ENCODE peak calls at places on chromosomes 5 and 9, in four cellular contexts. Y is psoas muscle, W is brain microvascular endothelial cell, V is right atrium auricular region. B is an unnamed sample.

GRCh38 chr9:68733021-68733405 is 28.0 kb downstream of the PIP5K1B start:
- DNase-seq in Y (no peak), W (no peak), V (no peak), B (no peak)

GRCh38 chr5:34959323-34959722 is 30.0 kb downstream of the DNAJC21 start:
- DNase-seq in Y (no peak), W (peak), V (no peak), B (peak)

GRCh38 chr5:73189816-73190451 is 16.9 kb downstream of the TMEM174 start:
- DNase-seq in Y (no peak), W (peak), V (no peak), B (peak)

GRCh38 chr9:127347831-127348699 is 48.9 kb upstream of the SLC2A8 start:
- DNase-seq in Y (no peak), W (peak), V (no peak), B (peak)

GRCh38 chr9:130770679-130771442 is 64.2 kb upstream of the ABL1 start:
- DNase-seq in Y (no peak), W (peak), V (no peak), B (peak)

GRCh38 chr9:115141612-115142011 is 23.7 kb upstream of the TNC start:
- DNase-seq in Y (no peak), W (no peak), V (no peak), B (no peak)

GRCh38 chr9:6926436-6926835 is 168.7 kb downstream of the KDM4C start:
- DNase-seq in Y (no peak), W (no peak), V (no peak), B (no peak)

GRCh38 chr5:125088522-125089105 is 342.2 kb upstream of the ZNF608 start:
- DNase-seq in Y (peak), W (no peak), V (no peak), B (no peak)

GRCh38 chr5:1285141-1285540 is 9.7 kb downstream of the TERT start:
- DNase-seq in Y (no peak), W (no peak), V (no peak), B (no peak)

GRCh38 chr9:16821344-16821743 is 49.1 kb downstream of the BNC2 start:
- DNase-seq in Y (no peak), W (no peak), V (no peak), B (no peak)

GRCh38 chr5:178808886-178809285 is 50.9 kb upstream of the ZNF354B start:
- DNase-seq in Y (no peak), W (no peak), V (no peak), B (no peak)

GRCh38 chr9:121654497-121655140 is 3.2 kb downstream of the DAB2IP start:
- DNase-seq in Y (peak), W (no peak), V (no peak), B (no peak)

GRCh38 chr5:69531010-69531785 is 28.8 kb upstream of the GTF2H2C start:
- DNase-seq in Y (no peak), W (no peak), V (no peak), B (no peak)

GRCh38 chr5:7405277-7405676 is 9.3 kb downstream of the ADCY2 start:
- DNase-seq in Y (no peak), W (no peak), V (no peak), B (no peak)

GRCh38 chr5:373710-374602 is 52.4 kb downstream of the AHRR start:
- DNase-seq in Y (no peak), W (no peak), V (peak), B (peak)

GRCh38 chr9:97632406-97632991 is 669 bp downstream of the TSTD2 start:
- DNase-seq in Y (peak), W (peak), V (peak), B (peak)

GRCh38 chr9:122145462-122145861 is 14.1 kb downstream of the NDUFA8 start:
- DNase-seq in Y (no peak), W (no peak), V (no peak), B (no peak)

GRCh38 chr5:181054138-181054537 is 14.1 kb downstream of the BTNL9 start:
- DNase-seq in Y (no peak), W (no peak), V (no peak), B (no peak)

GRCh38 chr5:146647656-146648199 is 131.7 kb upstream of the GPR151 start:
- DNase-seq in Y (no peak), W (no peak), V (no peak), B (no peak)

GRCh38 chr5:54860321-54860720 is 125.1 kb downstream of the ESM1 start:
- DNase-seq in Y (no peak), W (no peak), V (no peak), B (no peak)

GRCh38 chr9:89635816-89636215 is 31.0 kb downstream of the GADD45G start:
- DNase-seq in Y (no peak), W (no peak), V (no peak), B (peak)

GRCh38 chr5:89534331-89534730 is 651.3 kb upstream of the MEF2C start:
- DNase-seq in Y (no peak), W (no peak), V (no peak), B (peak)
- H3K4me3 ChIP-seq in Y (no peak), W (no peak), V (no peak), B (no peak)

GRCh38 chr9:69936427-69936826 is 107.2 kb upstream of the MAMDC2 start:
- DNase-seq in Y (no peak), W (peak), V (no peak), B (no peak)

GRCh38 chr9:69932901-69933300 is 110.7 kb upstream of the MAMDC2 start:
- DNase-seq in Y (no peak), W (no peak), V (no peak), B (no peak)

GRCh38 chr9:69925452-69925851 is 104.8 kb downstream of the CFAP95 start:
- DNase-seq in Y (no peak), W (no peak), V (no peak), B (no peak)

GRCh38 chr9:69933445-69933844 is 110.2 kb upstream of the MAMDC2 start:
- DNase-seq in Y (no peak), W (no peak), V (no peak), B (no peak)

DNA sequence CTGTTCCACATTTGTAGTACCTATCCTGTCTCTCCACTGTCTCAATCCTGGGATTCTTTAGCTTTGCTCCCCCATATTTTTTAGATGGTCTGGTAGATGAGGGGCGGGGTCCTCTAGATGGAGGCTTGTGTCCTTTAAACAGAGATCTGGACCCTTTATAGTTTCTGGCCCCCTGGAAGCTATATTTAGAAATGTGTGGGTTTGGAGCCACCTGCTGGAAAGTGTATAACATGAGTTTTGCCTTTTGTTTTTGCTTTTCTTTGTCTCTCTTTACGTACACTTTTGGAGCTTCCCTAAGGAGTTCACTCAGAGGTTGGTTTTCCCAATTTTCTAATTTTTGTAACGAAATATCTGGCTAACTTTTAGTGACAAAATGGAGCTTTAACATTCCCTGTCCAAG is 110.7 kb downstream of the CFAP95 start:
- DNase-seq in Y (no peak), W (no peak), V (no peak), B (peak)
- TF ChIP-seq CTCF in Y (no peak), W (peak), V (peak), B (peak)

GRCh38 chr5:109693535-109694152 is 3.9 kb downstream of the MAN2A1 start:
- DNase-seq in Y (no peak), W (no peak), V (no peak), B (peak)

GRCh38 chr5:109692852-109693251 is 3.1 kb downstream of the MAN2A1 start:
- DNase-seq in Y (no peak), W (no peak), V (no peak), B (no peak)

GRCh38 chr5:109690456-109691247 is 925 bp downstream of the MAN2A1 start:
- DNase-seq in Y (peak), W (peak), V (peak), B (peak)

GRCh38 chr5:109691248-109691574 is 1.5 kb downstream of the MAN2A1 start:
- DNase-seq in Y (no peak), W (no peak), V (no peak), B (no peak)

GRCh38 chr5:109692011-109692410 is 2.3 kb downstream of the MAN2A1 start:
- DNase-seq in Y (no peak), W (peak), V (no peak), B (peak)
- H3K4me3 ChIP-seq in Y (peak), W (peak), V (peak), B (peak)

GRCh38 chr5:86971034-86971511 is 296.6 kb upstream of the RASA1 start:
- DNase-seq in Y (no peak), W (peak), V (no peak), B (peak)

GRCh38 chr5:86964889-86965288 is 302.8 kb upstream of the RASA1 start:
- DNase-seq in Y (no peak), W (no peak), V (no peak), B (no peak)

DNA sequence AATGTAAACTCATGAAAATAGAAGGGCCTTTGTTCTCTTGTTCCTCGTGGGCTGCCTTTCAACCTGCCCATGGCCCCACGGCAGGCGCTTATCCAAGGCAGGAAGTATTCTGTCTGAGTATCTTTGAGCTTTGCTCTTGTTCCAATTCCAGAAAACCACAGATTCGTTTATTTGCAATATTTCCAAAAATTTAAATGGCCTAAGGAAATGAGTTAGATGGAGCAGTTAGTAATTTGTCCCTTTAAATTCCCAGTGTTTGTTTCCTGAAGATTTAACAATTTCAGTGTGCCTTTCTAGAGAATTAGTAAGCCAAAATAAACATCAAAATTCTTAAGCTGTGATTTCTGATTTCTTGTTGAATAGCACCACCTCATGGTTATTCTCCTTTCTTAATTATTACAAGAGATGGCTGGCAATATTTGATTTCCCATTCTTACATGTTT is 299.4 kb upstream of the RASA1 start:
- DNase-seq in Y (peak), W (peak), V (no peak), B (peak)
- TF ChIP-seq CTCF in Y (peak), W (no peak), V (peak), B (peak)

GRCh38 chr5:112687306-112687705 is 50.4 kb upstream of the APC start:
- DNase-seq in Y (no peak), W (no peak), V (no peak), B (no peak)

GRCh38 chr5:112691341-112691685 is 46.4 kb upstream of the APC start:
- DNase-seq in Y (no peak), W (no peak), V (no peak), B (peak)

GRCh38 chr5:112691758-112692157 is 45.9 kb upstream of the APC start:
- DNase-seq in Y (no peak), W (peak), V (no peak), B (peak)

GRCh38 chr5:112690605-112691340 is 46.9 kb upstream of the APC start:
- DNase-seq in Y (no peak), W (no peak), V (no peak), B (no peak)

GRCh38 chr5:112689510-112689909 is 48.2 kb upstream of the APC start:
- DNase-seq in Y (no peak), W (no peak), V (no peak), B (peak)
- H3K4me3 ChIP-seq in Y (no peak), W (no peak), V (no peak), B (no peak)

GRCh38 chr9:34501372-34501771 is 21.4 kb downstream of the ENHO start:
- DNase-seq in Y (no peak), W (no peak), V (no peak), B (no peak)

GRCh38 chr9:34503406-34503805 is 19.4 kb downstream of the ENHO start:
- DNase-seq in Y (no peak), W (no peak), V (no peak), B (no peak)

GRCh38 chr9:34500623-34501267 is 22.0 kb downstream of the ENHO start:
- DNase-seq in Y (peak), W (peak), V (peak), B (peak)

GRCh38 chr9:34502471-34503335 is 20.1 kb downstream of the ENHO start:
- DNase-seq in Y (peak), W (no peak), V (no peak), B (no peak)

DNA sequence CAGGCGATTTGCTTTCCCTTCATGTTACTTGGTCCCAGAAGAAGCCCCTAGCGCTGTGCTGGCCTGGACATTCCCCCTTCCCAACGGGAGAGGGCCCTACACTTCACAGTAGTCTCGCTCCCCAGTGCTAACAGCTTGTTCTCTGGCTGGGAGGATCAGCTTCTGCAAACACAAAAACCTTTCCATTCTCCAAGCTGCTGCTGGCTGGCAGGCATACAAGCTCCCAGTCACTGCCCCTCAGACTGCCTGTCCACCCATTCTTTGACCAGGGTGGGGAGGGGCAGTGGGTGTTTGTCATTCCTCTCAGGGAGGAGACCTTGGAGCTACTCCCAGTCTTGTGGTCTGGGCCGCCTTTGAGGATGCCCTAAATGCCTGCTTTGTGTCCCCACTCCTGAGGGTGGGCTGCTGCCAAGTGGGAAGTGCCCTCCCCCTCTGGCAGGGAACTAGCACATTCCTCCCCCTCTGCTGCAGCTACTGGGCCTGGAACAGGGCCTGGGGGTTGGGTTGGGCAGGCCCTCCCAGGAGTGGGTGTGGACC is 20.8 kb downstream of the ENHO start:
- DNase-seq in Y (no peak), W (no peak), V (peak), B (peak)
- TF ChIP-seq CTCF in Y (no peak), W (peak), V (peak), B (peak)

DNA sequence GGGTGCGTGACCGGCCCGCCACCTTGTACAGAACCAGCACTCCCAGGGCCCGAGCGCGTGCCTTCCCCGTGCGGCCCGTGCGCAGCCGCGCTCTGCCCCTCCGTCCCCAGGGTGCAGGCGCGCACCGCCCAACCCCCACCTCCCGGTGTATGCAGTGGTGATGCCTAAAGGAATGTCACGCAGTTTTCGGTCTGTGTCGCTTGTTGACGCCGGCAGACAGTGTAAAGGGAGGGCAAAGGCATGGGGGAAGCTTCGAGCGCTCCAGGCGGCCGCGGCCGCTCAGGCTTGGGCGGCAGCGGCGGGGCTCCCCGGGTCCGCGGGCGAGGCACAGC is 1.3 kb downstream of the LRRC26 start:
- DNase-seq in Y (no peak), W (no peak), V (no peak), B (no peak)
- H3K4me3 ChIP-seq in Y (peak), W (no peak), V (peak), B (no peak)

GRCh38 chr9:119366909-119367690 is 2.1 kb downstream of the BRINP1 start:
- DNase-seq in Y (no peak), W (no peak), V (no peak), B (no peak)

GRCh38 chr9:119368179-119368578 is 1.1 kb downstream of the BRINP1 start:
- DNase-seq in Y (no peak), W (no peak), V (no peak), B (no peak)

GRCh38 chr9:119368681-119369581 is at the start of gene BRINP1:
- DNase-seq in Y (peak), W (peak), V (no peak), B (peak)

GRCh38 chr9:119369670-119370366 is 583 bp upstream of the BRINP1 start:
- DNase-seq in Y (no peak), W (no peak), V (no peak), B (no peak)

GRCh38 chr9:119365291-119366027 is 3.8 kb downstream of the BRINP1 start:
- DNase-seq in Y (no peak), W (peak), V (no peak), B (peak)
- TF ChIP-seq CTCF in Y (peak), W (peak), V (peak), B (peak)

B was measured in fibroblast of the aortic adventitia.